ENCODE peak calls at places on chromosomes 13 and 19, in seven cellular contexts. E is activated CD8-positive, alpha-beta memory T cell treated with anti-CD3 and anti-CD28 coated beads, Interleukin-2, amount 10 ng/mL, durations not matched to agents 7 days and 5 days; L is activated CD8-positive, alpha-beta T cell treated with anti-CD3 and anti-CD28 coated beads, Interleukin-2, amount 10 ng/mL, durations not matched to agents 7 days and 5 days; V is right cardiac atrium; R is activated T-cell treated with anti-CD3 and anti-CD28 coated beads, Interleukin-2, amount 50 U/mL, for 4 hours; N is left ventricle myocardium superior; P is CD8-positive, alpha-beta T cell. T is an unnamed sample.

GRCh38 chr19:33403221-33403972 is 29.9 kb downstream of the CEBPG start:
- ATAC-seq in E (no peak), L (no peak), V (no peak), R (no peak), N (no peak), P (no peak), T (no peak)

GRCh38 chr19:290539-291521 is at the start of gene PLPP2:
- ATAC-seq in E (no peak), L (no peak), V (peak), R (peak), N (no peak), P (no peak), T (peak)

GRCh38 chr19:4429266-4430200 is 27.1 kb downstream of the CHAF1A start:
- ATAC-seq in E (no peak), L (no peak), V (no peak), R (no peak), N (no peak), P (no peak), T (no peak)

GRCh38 chr13:50596103-50596502 is 247.4 kb downstream of the DLEU7 start:
- ATAC-seq in E (no peak), L (no peak), V (no peak), R (no peak), N (no peak), P (no peak), T (no peak)

GRCh38 chr13:99075268-99076191 is 97.7 kb upstream of the DOCK9 start:
- ATAC-seq in E (peak), L (peak), V (no peak), R (peak), N (no peak), P (peak), T (no peak)

GRCh38 chr13:103199380-103200088 is 133.3 kb upstream of the SLC10A2 start:
- ATAC-seq in E (no peak), L (no peak), V (peak), R (no peak), N (peak), P (no peak), T (no peak)

GRCh38 chr19:41641879-41642485 is 15.1 kb upstream of the CEACAM4 start:
- ATAC-seq in E (peak), L (peak), V (peak), R (peak), N (peak), P (peak), T (peak)

GRCh38 chr19:14089662-14090508 is 666 bp downstream of the SAMD1 start:
- ATAC-seq in E (peak), L (peak), V (no peak), R (peak), N (peak), P (peak), T (peak)

GRCh38 chr19:38663957-38664502 is 16.6 kb downstream of the ACTN4 start:
- ATAC-seq in E (peak), L (peak), V (peak), R (no peak), N (peak), P (peak), T (no peak)

GRCh38 chr19:17294051-17294891 is 9.0 kb downstream of the ABHD8 start:
- ATAC-seq in E (no peak), L (no peak), V (peak), R (peak), N (no peak), P (no peak), T (no peak)

GRCh38 chr13:98524391-98524790 is 52.5 kb downstream of the STK24 start:
- ATAC-seq in E (no peak), L (no peak), V (no peak), R (no peak), N (peak), P (no peak), T (no peak)

GRCh38 chr19:41910992-41911888 is 17.0 kb downstream of the ERFL start:
- ATAC-seq in E (peak), L (peak), V (no peak), R (no peak), N (no peak), P (peak), T (no peak)

GRCh38 chr19:48672994-48673393 is at the start of gene NTN5:
- ATAC-seq in E (no peak), L (no peak), V (no peak), R (no peak), N (no peak), P (no peak), T (peak)

GRCh38 chr13:24032252-24032651 is 128.3 kb upstream of the SPATA13 start:
- ATAC-seq in E (no peak), L (no peak), V (peak), R (no peak), N (peak), P (no peak), T (no peak)

GRCh38 chr13:85525411-85525810 is 273.8 kb downstream of the SLITRK6 start:
- ATAC-seq in E (no peak), L (no peak), V (no peak), R (no peak), N (no peak), P (no peak), T (no peak)

GRCh38 chr13:110677731-110678545 is 28.0 kb downstream of the CARS2 start:
- ATAC-seq in E (no peak), L (no peak), V (no peak), R (peak), N (no peak), P (peak), T (no peak)

GRCh38 chr19:3366761-3367571 is 583 bp downstream of the NFIC start:
- ATAC-seq in E (peak), L (peak), V (peak), R (peak), N (peak), P (peak), T (peak)

GRCh38 chr13:93169980-93170379 is 56.6 kb upstream of the GPC6 start:
- ATAC-seq in E (no peak), L (no peak), V (no peak), R (peak), N (no peak), P (no peak), T (no peak)

GRCh38 chr19:41193420-41194156 is 569 bp downstream of the CYP2S1 start:
- ATAC-seq in E (peak), L (no peak), V (peak), R (peak), N (no peak), P (no peak), T (no peak)

GRCh38 chr13:108496364-108497215 is 132.8 kb upstream of the MYO16 start:
- ATAC-seq in E (no peak), L (no peak), V (no peak), R (no peak), N (no peak), P (no peak), T (no peak)

GRCh38 chr19:31312004-31312403 is 37.2 kb downstream of the TSHZ3 start:
- ATAC-seq in E (no peak), L (no peak), V (no peak), R (no peak), N (peak), P (no peak), T (no peak)

GRCh38 chr19:19385900-19386339 is 19.6 kb upstream of the GATAD2A start:
- ATAC-seq in E (peak), L (peak), V (no peak), R (peak), N (no peak), P (peak), T (peak)

GRCh38 chr13:36767276-36767675 is 51.7 kb upstream of the RFXAP start:
- ATAC-seq in E (no peak), L (no peak), V (no peak), R (no peak), N (no peak), P (no peak), T (no peak)

GRCh38 chr13:101634142-101634541 is 181.7 kb downstream of the ITGBL1 start:
- ATAC-seq in E (no peak), L (no peak), V (no peak), R (no peak), N (no peak), P (no peak), T (no peak)

GRCh38 chr13:31115616-31116015 is 46.1 kb downstream of the HSPH1 start:
- ATAC-seq in E (no peak), L (no peak), V (no peak), R (no peak), N (no peak), P (no peak), T (no peak)

GRCh38 chr13:28000567-28000966 is 12.1 kb upstream of the URAD start:
- ATAC-seq in E (no peak), L (no peak), V (no peak), R (no peak), N (no peak), P (no peak), T (no peak)

GRCh38 chr19:22622901-22623840 is 11.0 kb upstream of the ZNF492 start:
- ATAC-seq in E (no peak), L (no peak), V (peak), R (peak), N (peak), P (no peak), T (peak)

GRCh38 chr13:42327725-42328124 is 55.8 kb downstream of the AKAP11 start:
- ATAC-seq in E (no peak), L (no peak), V (no peak), R (no peak), N (no peak), P (no peak), T (no peak)

GRCh38 chr13:28574617-28575142 is 79.8 kb upstream of the FLT1 start:
- ATAC-seq in E (peak), L (no peak), V (peak), R (peak), N (peak), P (no peak), T (no peak)

GRCh38 chr13:35092751-35093150 is 150.7 kb downstream of the NBEA start:
- ATAC-seq in E (no peak), L (no peak), V (no peak), R (no peak), N (no peak), P (no peak), T (no peak)

GRCh38 chr13:51778407-51778806 is 25.6 kb downstream of the DHRS12 start:
- ATAC-seq in E (no peak), L (no peak), V (no peak), R (no peak), N (no peak), P (no peak), T (no peak)

GRCh38 chr19:41411094-41411493 is 13.5 kb downstream of the BCKDHA start:
- ATAC-seq in E (no peak), L (no peak), V (peak), R (no peak), N (no peak), P (no peak), T (no peak)

GRCh38 chr19:28686741-28687140 is 526.2 kb downstream of the UQCRFS1 start:
- ATAC-seq in E (no peak), L (no peak), V (no peak), R (no peak), N (no peak), P (no peak), T (no peak)

GRCh38 chr13:87123987-87124784 is 547.0 kb upstream of the SLITRK5 start:
- ATAC-seq in E (no peak), L (no peak), V (no peak), R (no peak), N (peak), P (no peak), T (no peak)

GRCh38 chr13:51770681-51771417 is 33.1 kb downstream of the DHRS12 start:
- ATAC-seq in E (no peak), L (no peak), V (no peak), R (no peak), N (no peak), P (no peak), T (peak)